ENCODE peak calls at places on chromosome 11, in four cellular contexts. S is NAMALWA, C is ascending aorta, J is neural crest cell. P is an unnamed sample.
A peak's percentile ranks its signal among the peaks of the same experiment; 100 is the strongest.

GRCh38 chr11:44327730-44328691 is 18.1 kb upstream of the ALX4 start:
- DNase-seq in S (no peak), C (no peak), J (no peak), P (peak; percentile 34)

GRCh38 chr11:126879516-126879915 is 121.1 kb downstream of the KIRREL3 start:
- DNase-seq in S (no peak), C (no peak), J (no peak), P (no peak)

GRCh38 chr11:109421981-109422590 is at the start of gene C11orf87:
- DNase-seq in S (no peak), C (no peak), J (peak; percentile 16), P (no peak)

GRCh38 chr11:27460158-27460565 is 12.4 kb downstream of the LGR4 start:
- DNase-seq in S (no peak), C (no peak), J (no peak), P (no peak)

GRCh38 chr11:57153448-57153847 is 28.3 kb upstream of the LRRC55 start:
- DNase-seq in S (no peak), C (no peak), J (no peak), P (no peak)

GRCh38 chr11:16604784-16605439 is 133.5 kb upstream of the C11orf58 start:
- DNase-seq in S (no peak), C (no peak), J (peak; percentile 40), P (no peak)

GRCh38 chr11:35305670-35306382 is 113.5 kb downstream of the SLC1A2 start:
- DNase-seq in S (peak; percentile 26), C (no peak), J (peak; percentile 22), P (no peak)

GRCh38 chr11:1931326-1931725 is 11.8 kb downstream of the TNNT3 start:
- DNase-seq in S (no peak), C (no peak), J (no peak), P (no peak)

GRCh38 chr11:47257518-47258316 is at the start of gene NR1H3:
- DNase-seq in S (peak; percentile 30), C (peak; percentile 24), J (peak; percentile 45), P (no peak)

P was measured in RPMI8226.